ENCODE peak calls at places on chromosomes 6 and 20, in eight cellular contexts. L is foreskin keratinocyte, F is mucosa of descending colon, S is brain microvascular endothelial cell, W is endothelial cell of umbilical vein, Q is progenitor cell of endocrine pancreas, H is psoas muscle, I is endothelial cell. A is an unnamed sample.

GRCh38 chr6:15023448-15023847 is 222.4 kb upstream of the JARID2 start:
- DNase-seq in W (no peak), L (peak), H (no peak), S (no peak), F (no peak), Q (no peak), I (no peak), A (no peak)

GRCh38 chr20:42857446-42857845 is 332.3 kb downstream of the PTPRT start:
- DNase-seq in F (no peak), L (no peak), H (no peak), W (no peak), Q (no peak), S (no peak), I (no peak), A (no peak)

GRCh38 chr20:22977047-22977785 is 57.9 kb upstream of the SSTR4 start:
- DNase-seq in Q (no peak), F (no peak), I (no peak), W (no peak), H (peak), S (no peak), L (no peak), A (peak)

GRCh38 chr6:97150932-97151331 is 132.1 kb downstream of the MMS22L start:
- DNase-seq in S (no peak), Q (no peak), I (no peak), F (no peak), H (no peak), W (no peak), L (peak), A (no peak)

GRCh38 chr20:63587781-63588591 is 13.9 kb upstream of the HELZ2 start:
- DNase-seq in H (no peak), S (no peak), F (no peak), L (no peak), W (no peak), Q (no peak), I (no peak), A (no peak)

GRCh38 chr6:31547727-31548422 is 467 bp downstream of the NFKBIL1 start:
- DNase-seq in S (no peak), W (no peak), I (no peak), Q (no peak), L (no peak), H (peak), F (peak), A (no peak)

GRCh38 chr20:17471606-17472187 is 59.5 kb downstream of the BFSP1 start:
- DNase-seq in L (no peak), H (no peak), F (no peak), S (no peak), W (no peak), I (no peak), Q (no peak), A (no peak)

GRCh38 chr20:33076662-33077398 is 2.6 kb upstream of the BPIFB4 start:
- DNase-seq in I (peak), W (no peak), Q (no peak), H (no peak), F (no peak), S (no peak), L (no peak), A (no peak)

GRCh38 chr6:150070236-150070860 is 1.4 kb upstream of the ULBP3 start:
- DNase-seq in W (no peak), I (no peak), F (peak), S (no peak), Q (no peak), H (no peak), L (no peak), A (no peak)

GRCh38 chr6:88749849-88750248 is 213.6 kb downstream of the RNGTT start:
- DNase-seq in S (no peak), F (no peak), L (no peak), Q (no peak), H (no peak), I (no peak), W (no peak), A (no peak)

GRCh38 chr6:146289816-146290588 is 253.6 kb upstream of the RAB32 start:
- DNase-seq in F (no peak), S (peak), Q (no peak), H (no peak), L (peak), W (peak), I (no peak), A (no peak)

GRCh38 chr20:22921595-22922421 is 113.3 kb upstream of the SSTR4 start:
- DNase-seq in H (no peak), Q (no peak), W (peak), I (no peak), L (peak), S (peak), F (no peak), A (no peak)

GRCh38 chr20:32382102-32382950 is 24.2 kb downstream of the ASXL1 start:
- DNase-seq in I (no peak), L (no peak), Q (no peak), F (peak), W (no peak), S (no peak), H (no peak), A (no peak)

GRCh38 chr6:131910956-131911355 is 40.2 kb downstream of the CCN2 start:
- DNase-seq in F (no peak), H (no peak), W (no peak), Q (no peak), S (no peak), I (no peak), L (no peak), A (no peak)

GRCh38 chr6:131914234-131914633 is 36.9 kb downstream of the CCN2 start:
- DNase-seq in I (no peak), L (peak), W (peak), S (peak), H (no peak), F (no peak), Q (no peak), A (no peak)

GRCh38 chr6:131910219-131910589 is 41.0 kb downstream of the CCN2 start:
- DNase-seq in F (no peak), H (no peak), Q (no peak), S (no peak), I (no peak), W (no peak), L (no peak), A (no peak)

GRCh38 chr6:131911951-131912350 is 39.2 kb downstream of the CCN2 start:
- DNase-seq in S (no peak), H (no peak), W (no peak), I (no peak), L (no peak), Q (no peak), F (no peak), A (no peak)

GRCh38 chr6:131909408-131910218 is 41.6 kb downstream of the CCN2 start:
- DNase-seq in L (no peak), W (peak), I (peak), Q (peak), F (peak), H (no peak), S (peak), A (peak)
- TF ChIP-seq CTCF in L (peak), W (peak), I (peak), Q (peak), F (peak), H (peak), S (peak), A (peak)

GRCh38 chr6:99736302-99736701 is 129.7 kb downstream of the PRDM13 start:
- DNase-seq in L (no peak), F (no peak), W (no peak), Q (no peak), S (no peak), H (no peak), I (no peak), A (no peak)
- TF ChIP-seq CTCF in L (no peak), F (no peak), W (no peak), Q (no peak), S (no peak), H (no peak), I (no peak), A (no peak)

GRCh38 chr20:61120595-61121515 is 131.2 kb upstream of the CDH4 start:
- DNase-seq in F (no peak), I (peak), L (peak), Q (no peak), H (no peak), W (no peak), S (peak), A (peak)
- TF ChIP-seq CTCF in F (no peak), I (peak), L (peak), Q (peak), H (peak), W (no peak), S (peak), A (peak)

DNA sequence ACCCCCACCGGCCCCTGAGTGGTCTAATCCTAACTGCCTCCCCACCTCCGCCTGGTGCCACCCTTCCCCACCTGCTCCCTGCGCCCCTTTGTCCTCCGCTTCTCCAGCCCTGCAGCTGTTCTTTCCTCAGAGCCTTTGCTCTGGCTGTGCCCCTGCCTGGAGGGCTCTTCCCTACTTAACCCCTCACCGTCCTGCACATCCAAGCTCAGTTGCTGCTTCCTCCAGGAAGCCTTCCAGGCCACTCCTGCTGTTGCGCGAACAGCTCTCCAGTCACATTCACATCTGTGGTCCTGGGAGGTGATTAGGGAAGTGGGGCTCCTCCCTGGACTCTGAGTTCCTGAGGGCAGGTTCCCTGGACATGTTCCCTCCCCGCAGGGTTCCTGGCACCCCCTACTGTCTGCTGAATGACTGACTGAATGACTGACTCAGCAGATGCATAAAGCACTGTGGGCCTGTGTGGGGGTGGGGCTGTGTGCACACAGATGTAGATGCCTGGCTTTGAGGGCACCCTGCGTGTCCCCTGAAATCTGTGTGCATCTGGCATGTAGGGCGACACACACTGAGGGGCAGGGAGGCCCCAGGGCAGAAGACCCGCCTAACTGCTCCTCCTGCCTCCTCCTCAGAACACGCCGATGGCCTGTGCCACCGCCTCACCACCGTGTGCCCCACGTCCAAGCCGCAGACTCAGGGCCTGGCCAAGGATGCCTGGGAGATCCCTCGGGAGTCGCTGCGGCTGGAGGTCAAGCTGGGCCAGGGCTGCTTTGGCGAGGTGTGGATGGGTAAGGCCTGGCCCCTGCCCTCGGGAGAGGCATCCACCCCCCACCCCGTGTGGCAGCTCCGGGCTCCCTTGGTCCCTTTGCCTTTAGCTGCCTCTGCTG is 51.4 kb downstream of the SRC start:
- DNase-seq in I (no peak), H (no peak), Q (no peak), L (no peak), S (no peak), W (no peak), F (no peak), A (no peak)
- TF ChIP-seq CTCF in I (no peak), H (no peak), Q (no peak), L (peak), S (peak), W (no peak), F (no peak), A (no peak)

A was measured in gastrocnemius medialis.